ENCODE peak calls at places on chromosomes 12 and 14, in six cellular contexts. S is aorta, D is thoracic aorta, F is Peyer's patch, Z is HCT116, V is GM23248. U is an unnamed sample.
A peak's percentile ranks its signal among the peaks of the same experiment; 100 is the strongest.

GRCh38 chr12:14768823-14769405 is 34.4 kb downstream of the WBP11 start:
- DNase-seq in S (no peak), D (peak; percentile 7), F (no peak), Z (no peak), V (peak; percentile 51), U (no peak)

GRCh38 chr14:47626151-47627035 is 49.0 kb downstream of the MDGA2 start:
- DNase-seq in S (no peak), D (no peak), F (no peak), Z (no peak), V (no peak), U (no peak)

GRCh38 chr14:104556256-104557021 is 23.1 kb upstream of the C14orf180 start:
- DNase-seq in S (peak; percentile 62), D (no peak), F (no peak), Z (no peak), V (no peak), U (no peak)

GRCh38 chr14:23647619-23648018 is 11.5 kb downstream of the DHRS2 start:
- DNase-seq in S (no peak), D (no peak), F (no peak), Z (no peak), V (no peak), U (no peak)

GRCh38 chr14:105865266-105865903 is 339.0 kb downstream of the TMEM121 start:
- DNase-seq in S (peak; percentile 52), D (no peak), F (no peak), Z (no peak), V (no peak), U (no peak)

GRCh38 chr12:24730461-24730896 is 218.4 kb downstream of the BCAT1 start:
- DNase-seq in S (no peak), D (no peak), F (no peak), Z (no peak), V (no peak), U (no peak)

GRCh38 chr14:90871605-90872233 is 55.5 kb upstream of the TTC7B start:
- DNase-seq in S (no peak), D (no peak), F (no peak), Z (no peak), V (peak; percentile 58), U (no peak)

GRCh38 chr14:50999726-51000125 is 55.4 kb upstream of the PYGL start:
- DNase-seq in S (no peak), D (no peak), F (no peak), Z (no peak), V (no peak), U (no peak)

GRCh38 chr14:33564774-33565630 is 385.9 kb downstream of the EGLN3 start:
- DNase-seq in S (no peak), D (no peak), F (no peak), Z (no peak), V (peak; percentile 58), U (no peak)

GRCh38 chr14:99593971-99594841 is 9.8 kb downstream of the CCDC85C start:
- DNase-seq in S (no peak), D (no peak), F (no peak), Z (no peak), V (no peak), U (no peak)

GRCh38 chr12:68263366-68263765 is 10.0 kb upstream of the IL22 start:
- DNase-seq in S (no peak), D (no peak), F (no peak), Z (no peak), V (peak; percentile 39), U (no peak)

GRCh38 chr14:86973177-86973576 is 1019.8 kb downstream of the GALC start:
- DNase-seq in S (no peak), D (no peak), F (no peak), Z (no peak), V (no peak), U (no peak)

GRCh38 chr12:1594295-1595025 is at the start of gene FBXL14:
- DNase-seq in S (peak; percentile 96), D (peak; percentile 62), F (peak; percentile 87), Z (peak; percentile 66), V (peak; percentile 92), U (peak; percentile 93)

GRCh38 chr12:3748620-3749019 is 4.3 kb downstream of the CRACR2A start:
- DNase-seq in S (no peak), D (no peak), F (no peak), Z (no peak), V (no peak), U (no peak)

GRCh38 chr12:30646821-30647220 is 48.8 kb downstream of the IPO8 start:
- DNase-seq in S (no peak), D (no peak), F (no peak), Z (no peak), V (no peak), U (no peak)

GRCh38 chr12:25958254-25959068 is at the start of gene RASSF8:
- DNase-seq in S (peak; percentile 90), D (no peak), F (peak; percentile 18), Z (no peak), V (peak; percentile 93), U (peak; percentile 64)
- H3K27ac ChIP-seq in S (peak within 1 kb of the TSS; percentile 100), D (peak within 1 kb of the TSS; percentile 97), F (peak within 1 kb of the TSS; percentile 70), Z (peak within 1 kb of the TSS; percentile 71), V (peak within 1 kb of the TSS; percentile 99), U (peak within 1 kb of the TSS; percentile 93)

DNA sequence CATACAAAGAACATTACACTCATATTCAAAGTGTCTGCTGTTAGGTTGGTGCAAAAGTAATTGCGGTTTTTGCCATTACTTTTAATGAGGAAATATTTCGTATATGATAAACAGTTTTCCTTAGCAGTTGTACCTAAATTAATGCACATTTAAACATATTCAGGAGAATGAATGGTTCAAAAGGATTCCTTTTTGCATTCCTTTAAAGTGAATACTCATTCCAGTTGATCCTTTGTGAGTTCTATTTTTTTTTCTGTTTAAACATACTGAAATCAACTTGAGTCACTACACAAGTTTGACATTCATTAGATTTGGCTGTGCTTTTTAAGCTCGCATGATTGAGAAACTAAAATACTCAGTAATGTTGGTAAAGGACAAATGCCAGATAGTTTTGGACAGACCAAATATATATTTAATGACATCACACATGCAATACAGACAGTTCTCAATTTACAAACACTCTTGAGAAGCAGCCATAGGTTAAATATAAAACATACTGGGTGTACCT is 13.8 kb upstream of the SLC38A2 start:
- DNase-seq in S (no peak), D (no peak), F (no peak), Z (no peak), V (peak; percentile 95), U (no peak)
- H3K27ac ChIP-seq in S (peak overlapping the region; percentile 51), D (peak overlapping the region; percentile 79), F (peak overlapping the region; percentile 72), Z (peak overlapping the region; percentile 94), V (peak overlapping the region; percentile 100), U (no peak overlapping the region)

DNA sequence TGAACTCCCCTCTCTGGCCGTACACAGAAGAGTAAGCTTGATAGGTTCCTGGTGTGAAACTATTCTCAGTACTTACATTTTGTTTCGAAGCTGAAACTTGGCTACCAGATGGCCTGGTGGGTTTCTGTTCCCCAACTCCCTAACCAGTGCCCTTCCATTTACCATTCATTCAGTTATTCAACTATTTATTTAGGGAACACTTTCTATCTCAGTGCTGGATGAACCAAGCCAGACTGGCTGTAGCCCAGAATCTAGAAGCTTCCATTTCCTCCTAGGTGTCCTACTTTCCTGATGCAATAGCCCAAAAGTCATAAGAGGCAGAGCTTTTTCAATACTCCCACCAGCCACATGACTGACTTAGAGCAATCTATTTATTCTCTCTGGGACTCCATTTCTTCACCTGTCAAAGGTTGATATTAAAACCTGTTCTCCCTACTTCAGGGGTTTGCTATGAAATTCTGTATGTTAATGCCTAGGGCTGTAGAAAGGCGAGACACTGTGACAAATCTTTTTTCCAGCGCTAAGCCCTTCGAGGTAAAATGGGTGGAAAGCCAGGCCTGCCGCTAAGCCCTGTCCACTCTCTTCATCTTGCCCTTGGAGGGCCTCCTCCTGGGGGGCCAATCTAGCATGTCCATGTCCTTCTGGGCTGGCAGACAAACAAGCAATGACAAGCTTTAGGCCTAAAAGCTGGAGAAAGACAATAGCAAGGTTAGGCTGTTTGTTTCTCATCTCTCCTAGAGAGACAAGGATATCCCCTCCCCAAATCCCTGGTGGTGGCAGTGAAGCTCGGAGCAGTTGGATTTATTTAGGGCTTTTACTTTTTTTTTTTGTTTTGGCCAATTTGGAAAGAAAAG is 8.2 kb upstream of the IRF2BPL start:
- DNase-seq in S (no peak), D (no peak), F (no peak), Z (no peak), V (no peak), U (no peak)
- H3K27ac ChIP-seq in S (no peak overlapping the region), D (peak overlapping the region; percentile 38), F (peak overlapping the region; percentile 91), Z (no peak overlapping the region), V (no peak overlapping the region), U (no peak overlapping the region)

GRCh38 chr12:50061946-50062725 is 4.7 kb downstream of the ASIC1 start:
- DNase-seq in S (no peak), D (no peak), F (no peak), Z (no peak), V (no peak), U (peak; percentile 24)
- H3K27ac ChIP-seq in S (no peak overlapping the region), D (no peak overlapping the region), F (no peak overlapping the region), Z (no peak overlapping the region), V (no peak overlapping the region), U (peak overlapping the region; percentile 14)

GRCh38 chr12:93782854-93783253 is 105.7 kb downstream of the CRADD start:
- DNase-seq in S (no peak), D (no peak), F (no peak), Z (no peak), V (peak; percentile 17), U (no peak)

GRCh38 chr12:93780115-93780641 is 103.0 kb downstream of the CRADD start:
- DNase-seq in S (no peak), D (no peak), F (no peak), Z (no peak), V (peak; percentile 35), U (no peak)

GRCh38 chr12:93776581-93777018 is 99.4 kb downstream of the CRADD start:
- DNase-seq in S (no peak), D (no peak), F (no peak), Z (no peak), V (peak; percentile 83), U (peak; percentile 63)

GRCh38 chr12:93777249-93777648 is 100.1 kb downstream of the CRADD start:
- DNase-seq in S (no peak), D (no peak), F (no peak), Z (no peak), V (peak; percentile 83), U (no peak)

DNA sequence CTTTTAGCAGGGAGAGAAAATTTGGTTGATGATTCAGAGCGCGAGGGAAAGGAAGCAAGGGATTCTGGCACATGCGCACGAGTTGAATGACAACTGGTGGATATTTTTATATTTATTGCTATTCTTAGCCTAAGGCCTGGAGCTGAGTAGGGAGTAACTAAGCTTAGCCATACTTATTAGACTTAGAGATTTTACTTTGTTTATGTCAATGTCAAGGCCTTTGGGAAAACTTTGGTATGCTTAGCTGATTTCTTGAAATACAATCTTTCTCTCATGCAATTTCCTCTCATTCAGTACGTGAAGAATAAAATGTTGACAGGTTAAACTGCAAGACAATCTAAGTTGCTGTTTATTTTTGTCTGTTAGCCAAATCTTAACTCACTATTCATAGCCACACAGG is 101.1 kb downstream of the CRADD start:
- DNase-seq in S (peak; percentile 75), D (peak; percentile 31), F (no peak), Z (no peak), V (peak; percentile 95), U (no peak)
- H3K27ac ChIP-seq in S (peak overlapping the region; percentile 97), D (peak overlapping the region; percentile 84), F (peak overlapping the region; percentile 17), Z (no peak overlapping the region), V (peak overlapping the region; percentile 97), U (peak overlapping the region; percentile 52)

GRCh38 chr12:131735863-131736806 is 25.2 kb downstream of the SFSWAP start:
- DNase-seq in S (no peak), D (no peak), F (no peak), Z (no peak), V (no peak), U (no peak)
- H3K27ac ChIP-seq in S (no peak overlapping the region), D (no peak overlapping the region), F (no peak overlapping the region), Z (peak overlapping the region; percentile 70), V (no peak overlapping the region), U (peak overlapping the region; percentile 82)

U was measured in substantia nigra.